ENCODE peak calls at places on chromosomes 7 and 10, in six cellular contexts. One of them, this sample, is unnamed.

GRCh38 chr7:2738766-2739549 is 51.0 kb downstream of the AMZ1 start:
- DNase-seq in astrocyte of the cerebellum: no peak
- DNase-seq in prostate gland: no peak
- DNase-seq in lower lobe of right lung: no peak
- DNase-seq in mammary epithelial cell: no peak
- DNase-seq in retinal pigment epithelial cell: no peak
- DNase-seq in this sample: no peak

GRCh38 chr7:45988405-45989057 is 67.5 kb upstream of the IGFBP3 start:
- DNase-seq in astrocyte of the cerebellum: no peak
- DNase-seq in retinal pigment epithelial cell: no peak
- DNase-seq in prostate gland: no peak
- DNase-seq in lower lobe of right lung: no peak
- DNase-seq in mammary epithelial cell: no peak
- DNase-seq in this sample: no peak

GRCh38 chr10:65365878-65366277 is 1560.0 kb upstream of the LRRTM3 start:
- DNase-seq in lower lobe of right lung: no peak
- DNase-seq in astrocyte of the cerebellum: no peak
- DNase-seq in retinal pigment epithelial cell: no peak
- DNase-seq in mammary epithelial cell: peak
- DNase-seq in prostate gland: no peak
- DNase-seq in this sample: no peak

GRCh38 chr7:43618073-43618472 is 35.2 kb downstream of the STK17A start:
- DNase-seq in astrocyte of the cerebellum: no peak
- DNase-seq in prostate gland: no peak
- DNase-seq in retinal pigment epithelial cell: no peak
- DNase-seq in lower lobe of right lung: no peak
- DNase-seq in mammary epithelial cell: no peak
- DNase-seq in this sample: no peak

GRCh38 chr7:44286182-44286617 is 39.2 kb downstream of the CAMK2B start:
- DNase-seq in mammary epithelial cell: no peak
- DNase-seq in retinal pigment epithelial cell: no peak
- DNase-seq in lower lobe of right lung: no peak
- DNase-seq in astrocyte of the cerebellum: no peak
- DNase-seq in prostate gland: no peak
- DNase-seq in this sample: peak

GRCh38 chr7:8217200-8218068 is 44.5 kb downstream of the ICA1 start:
- DNase-seq in retinal pigment epithelial cell: peak
- DNase-seq in astrocyte of the cerebellum: peak
- DNase-seq in mammary epithelial cell: peak
- DNase-seq in lower lobe of right lung: no peak
- DNase-seq in prostate gland: peak
- DNase-seq in this sample: no peak

GRCh38 chr7:7808156-7808555 is 89.7 kb upstream of the RPA3 start:
- DNase-seq in astrocyte of the cerebellum: peak
- DNase-seq in prostate gland: no peak
- DNase-seq in retinal pigment epithelial cell: no peak
- DNase-seq in mammary epithelial cell: peak
- DNase-seq in lower lobe of right lung: no peak
- DNase-seq in this sample: no peak

GRCh38 chr7:117041007-117041406 is 87.7 kb downstream of the ST7 start:
- DNase-seq in astrocyte of the cerebellum: no peak
- DNase-seq in lower lobe of right lung: no peak
- DNase-seq in mammary epithelial cell: peak
- DNase-seq in prostate gland: no peak
- DNase-seq in retinal pigment epithelial cell: no peak
- DNase-seq in this sample: no peak

GRCh38 chr10:113052076-113052830 is 102.2 kb downstream of the TCF7L2 start:
- DNase-seq in lower lobe of right lung: no peak
- DNase-seq in retinal pigment epithelial cell: no peak
- DNase-seq in mammary epithelial cell: no peak
- DNase-seq in astrocyte of the cerebellum: no peak
- DNase-seq in prostate gland: no peak
- DNase-seq in this sample: no peak

GRCh38 chr7:42686594-42687156 is 225.2 kb downstream of the C7orf25 start:
- DNase-seq in prostate gland: no peak
- DNase-seq in mammary epithelial cell: no peak
- DNase-seq in lower lobe of right lung: no peak
- DNase-seq in astrocyte of the cerebellum: no peak
- DNase-seq in retinal pigment epithelial cell: no peak
- DNase-seq in this sample: no peak

GRCh38 chr7:2512713-2513112 is 6.9 kb upstream of the LFNG start:
- DNase-seq in lower lobe of right lung: no peak
- DNase-seq in prostate gland: no peak
- DNase-seq in astrocyte of the cerebellum: no peak
- DNase-seq in retinal pigment epithelial cell: no peak
- DNase-seq in mammary epithelial cell: no peak
- DNase-seq in this sample: no peak

GRCh38 chr10:50417486-50417905 is 166.2 kb upstream of the ASAH2 start:
- DNase-seq in prostate gland: no peak
- DNase-seq in retinal pigment epithelial cell: no peak
- DNase-seq in mammary epithelial cell: no peak
- DNase-seq in astrocyte of the cerebellum: no peak
- DNase-seq in lower lobe of right lung: no peak
- DNase-seq in this sample: no peak

GRCh38 chr10:102775973-102776669 is 32.4 kb downstream of the WBP1L start:
- DNase-seq in mammary epithelial cell: no peak
- DNase-seq in retinal pigment epithelial cell: peak
- DNase-seq in lower lobe of right lung: peak
- DNase-seq in astrocyte of the cerebellum: peak
- DNase-seq in prostate gland: peak
- DNase-seq in this sample: peak

GRCh38 chr10:117166420-117167345 is 28.6 kb upstream of the VAX1 start:
- DNase-seq in lower lobe of right lung: no peak
- DNase-seq in mammary epithelial cell: peak
- DNase-seq in prostate gland: no peak
- DNase-seq in retinal pigment epithelial cell: no peak
- DNase-seq in astrocyte of the cerebellum: no peak
- DNase-seq in this sample: no peak

GRCh38 chr7:134931487-134931886 is 54.8 kb upstream of the AGBL3 start:
- DNase-seq in mammary epithelial cell: no peak
- DNase-seq in astrocyte of the cerebellum: no peak
- DNase-seq in retinal pigment epithelial cell: no peak
- DNase-seq in prostate gland: no peak
- DNase-seq in lower lobe of right lung: no peak
- DNase-seq in this sample: no peak

GRCh38 chr7:96414931-96415292 is 93.0 kb upstream of the SLC25A13 start:
- DNase-seq in prostate gland: peak
- DNase-seq in retinal pigment epithelial cell: no peak
- DNase-seq in lower lobe of right lung: no peak
- DNase-seq in mammary epithelial cell: peak
- DNase-seq in astrocyte of the cerebellum: no peak
- DNase-seq in this sample: peak

GRCh38 chr7:101232141-101232821 is 5.3 kb downstream of the CLDN15 start:
- DNase-seq in retinal pigment epithelial cell: no peak
- DNase-seq in mammary epithelial cell: peak
- DNase-seq in prostate gland: peak
- DNase-seq in lower lobe of right lung: peak
- DNase-seq in astrocyte of the cerebellum: no peak
- DNase-seq in this sample: no peak

GRCh38 chr10:88004451-88004850 is 141.0 kb downstream of the PTEN start:
- DNase-seq in mammary epithelial cell: no peak
- DNase-seq in prostate gland: no peak
- DNase-seq in astrocyte of the cerebellum: no peak
- DNase-seq in lower lobe of right lung: no peak
- DNase-seq in retinal pigment epithelial cell: no peak
- DNase-seq in this sample: no peak

GRCh38 chr10:131819241-131820072 is 81.4 kb upstream of the PPP2R2D start:
- DNase-seq in mammary epithelial cell: no peak
- DNase-seq in lower lobe of right lung: peak
- DNase-seq in prostate gland: no peak
- DNase-seq in retinal pigment epithelial cell: no peak
- DNase-seq in astrocyte of the cerebellum: no peak
- DNase-seq in this sample: peak

GRCh38 chr10:127556911-127557310 is 7.8 kb downstream of the NPS start:
- DNase-seq in retinal pigment epithelial cell: no peak
- DNase-seq in astrocyte of the cerebellum: no peak
- DNase-seq in mammary epithelial cell: peak
- DNase-seq in prostate gland: no peak
- DNase-seq in lower lobe of right lung: no peak
- DNase-seq in this sample: no peak

GRCh38 chr7:43619213-43620012 is 36.5 kb downstream of the STK17A start:
- DNase-seq in prostate gland: no peak
- DNase-seq in retinal pigment epithelial cell: no peak
- DNase-seq in mammary epithelial cell: no peak
- DNase-seq in lower lobe of right lung: no peak
- DNase-seq in astrocyte of the cerebellum: no peak
- DNase-seq in this sample: no peak

GRCh38 chr7:145009866-145010265 is 174.0 kb upstream of the TPK1 start:
- DNase-seq in astrocyte of the cerebellum: no peak
- DNase-seq in mammary epithelial cell: no peak
- DNase-seq in retinal pigment epithelial cell: no peak
- DNase-seq in lower lobe of right lung: no peak
- DNase-seq in prostate gland: no peak
- DNase-seq in this sample: no peak

GRCh38 chr10:110008518-110009339 is 945 bp downstream of the ADD3 start:
- DNase-seq in lower lobe of right lung: peak
- DNase-seq in mammary epithelial cell: peak
- DNase-seq in retinal pigment epithelial cell: no peak
- DNase-seq in prostate gland: peak
- DNase-seq in astrocyte of the cerebellum: no peak
- DNase-seq in this sample: peak

GRCh38 chr7:137642467-137642866 is 204.3 kb downstream of the DGKI start:
- DNase-seq in retinal pigment epithelial cell: no peak
- DNase-seq in astrocyte of the cerebellum: peak
- DNase-seq in mammary epithelial cell: peak
- DNase-seq in lower lobe of right lung: no peak
- DNase-seq in prostate gland: no peak
- DNase-seq in this sample: no peak

GRCh38 chr10:48658243-48658888 is 26.3 kb upstream of the WDFY4 start:
- DNase-seq in lower lobe of right lung: peak
- DNase-seq in prostate gland: peak
- DNase-seq in astrocyte of the cerebellum: peak
- DNase-seq in mammary epithelial cell: peak
- DNase-seq in retinal pigment epithelial cell: no peak
- DNase-seq in this sample: peak

GRCh38 chr7:33973235-33974015 is 68.1 kb downstream of the BMPER start:
- DNase-seq in astrocyte of the cerebellum: no peak
- DNase-seq in retinal pigment epithelial cell: no peak
- DNase-seq in mammary epithelial cell: peak
- DNase-seq in prostate gland: no peak
- DNase-seq in lower lobe of right lung: no peak
- DNase-seq in this sample: no peak

GRCh38 chr10:129056734-129057689 is 410.0 kb upstream of the MGMT start:
- DNase-seq in mammary epithelial cell: no peak
- DNase-seq in retinal pigment epithelial cell: no peak
- DNase-seq in astrocyte of the cerebellum: no peak
- DNase-seq in prostate gland: no peak
- DNase-seq in lower lobe of right lung: no peak
- DNase-seq in this sample: no peak
- H3K4me3 ChIP-seq in mammary epithelial cell: no peak
- H3K4me3 ChIP-seq in retinal pigment epithelial cell: no peak
- H3K4me3 ChIP-seq in astrocyte of the cerebellum: no peak
- H3K4me3 ChIP-seq in prostate gland: no peak
- H3K4me3 ChIP-seq in lower lobe of right lung: no peak
- H3K4me3 ChIP-seq in this sample: no peak

GRCh38 chr7:52085610-52086009 is 769.0 kb upstream of the COBL start:
- DNase-seq in astrocyte of the cerebellum: no peak
- DNase-seq in retinal pigment epithelial cell: no peak
- DNase-seq in mammary epithelial cell: no peak
- DNase-seq in prostate gland: no peak
- DNase-seq in lower lobe of right lung: no peak
- DNase-seq in this sample: no peak
- H3K4me3 ChIP-seq in astrocyte of the cerebellum: no peak
- H3K4me3 ChIP-seq in retinal pigment epithelial cell: no peak
- H3K4me3 ChIP-seq in mammary epithelial cell: no peak
- H3K4me3 ChIP-seq in prostate gland: no peak
- H3K4me3 ChIP-seq in lower lobe of right lung: no peak
- H3K4me3 ChIP-seq in this sample: no peak

GRCh38 chr7:126803990-126804389 is 448.8 kb downstream of the GRM8 start:
- DNase-seq in retinal pigment epithelial cell: no peak
- DNase-seq in lower lobe of right lung: no peak
- DNase-seq in prostate gland: no peak
- DNase-seq in mammary epithelial cell: no peak
- DNase-seq in astrocyte of the cerebellum: no peak
- DNase-seq in this sample: no peak
- H3K4me3 ChIP-seq in retinal pigment epithelial cell: no peak
- H3K4me3 ChIP-seq in lower lobe of right lung: no peak
- H3K4me3 ChIP-seq in prostate gland: no peak
- H3K4me3 ChIP-seq in mammary epithelial cell: no peak
- H3K4me3 ChIP-seq in astrocyte of the cerebellum: no peak
- H3K4me3 ChIP-seq in this sample: no peak

DNA sequence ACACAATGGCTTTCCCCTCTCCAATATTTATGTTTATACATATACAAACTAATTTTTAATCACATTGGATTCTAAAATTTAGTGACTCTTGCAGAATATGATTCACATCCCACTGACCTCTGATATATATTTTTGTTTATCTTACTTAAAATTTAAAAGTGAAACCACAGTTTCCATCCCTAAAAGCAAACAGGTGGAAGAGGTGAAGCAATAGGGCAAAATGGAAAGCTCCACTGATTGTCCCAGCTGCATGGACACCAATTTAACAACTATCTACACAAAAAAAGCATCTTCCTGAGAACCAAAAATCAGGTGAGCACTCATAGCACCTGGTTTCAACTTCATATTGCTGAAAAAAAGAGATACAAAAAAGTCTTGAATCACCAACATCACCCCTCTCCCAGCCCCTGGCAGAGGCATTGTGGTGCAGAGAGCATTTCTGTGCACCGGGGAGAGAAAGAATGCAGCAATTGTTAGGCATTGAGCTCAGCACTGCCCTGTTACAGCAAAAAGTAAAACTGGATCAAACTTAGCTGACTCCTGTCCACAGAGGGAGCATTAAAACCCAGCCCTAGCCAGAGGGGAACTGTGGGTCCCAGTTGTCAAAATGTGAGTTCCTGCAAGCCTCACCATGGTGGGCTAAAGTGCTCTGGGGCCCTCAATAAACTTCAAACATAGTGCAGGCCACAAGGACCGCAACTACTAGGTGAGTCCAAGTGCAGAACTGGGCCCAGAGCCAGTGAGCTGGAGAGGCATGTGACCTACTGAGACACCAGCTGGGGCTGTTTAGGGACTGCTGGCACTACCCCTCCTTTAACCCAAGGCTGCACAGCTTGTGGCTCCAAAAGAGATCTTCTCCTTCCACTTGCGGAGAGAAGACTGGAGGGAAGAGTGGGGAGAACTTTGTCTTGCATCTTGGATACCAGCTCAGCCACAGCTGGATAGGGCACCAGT is 92.1 kb downstream of the SIRT1 start:
- DNase-seq in prostate gland: no peak
- DNase-seq in retinal pigment epithelial cell: no peak
- DNase-seq in lower lobe of right lung: no peak
- DNase-seq in astrocyte of the cerebellum: peak
- DNase-seq in mammary epithelial cell: no peak
- DNase-seq in this sample: no peak
- H3K4me3 ChIP-seq in prostate gland: no peak
- H3K4me3 ChIP-seq in retinal pigment epithelial cell: no peak
- H3K4me3 ChIP-seq in lower lobe of right lung: no peak
- H3K4me3 ChIP-seq in astrocyte of the cerebellum: no peak
- H3K4me3 ChIP-seq in mammary epithelial cell: no peak
- H3K4me3 ChIP-seq in this sample: no peak

GRCh38 chr10:16717617-16718395 is 99.4 kb downstream of the RSU1 start:
- DNase-seq in retinal pigment epithelial cell: no peak
- DNase-seq in mammary epithelial cell: no peak
- DNase-seq in astrocyte of the cerebellum: peak
- DNase-seq in prostate gland: no peak
- DNase-seq in lower lobe of right lung: no peak
- DNase-seq in this sample: no peak
- H3K4me3 ChIP-seq in retinal pigment epithelial cell: no peak
- H3K4me3 ChIP-seq in mammary epithelial cell: no peak
- H3K4me3 ChIP-seq in astrocyte of the cerebellum: no peak
- H3K4me3 ChIP-seq in prostate gland: no peak
- H3K4me3 ChIP-seq in lower lobe of right lung: no peak
- H3K4me3 ChIP-seq in this sample: no peak

This sample was measured in WERI-Rb-1.